ENCODE peak calls at places on chromosomes 4 and X, in four cellular contexts. B is H9, Z is IMR-90, E is H1. N is an unnamed sample.

GRCh38 chrX:119635799-119636198 is 29.6 kb upstream of the NKRF start:
- DNase-seq in B (peak), Z (no peak), E (no peak), N (no peak)

GRCh38 chr4:99518883-99519282 is 8.1 kb downstream of the C4orf17 start:
- DNase-seq in B (no peak), Z (no peak), E (no peak), N (peak)

GRCh38 chrX:119004920-119005524 is 30.6 kb downstream of the LONRF3 start:
- DNase-seq in B (peak), Z (peak), E (peak), N (peak)

GRCh38 chrX:141732031-141732430 is 33.5 kb upstream of the SPANXD start:
- DNase-seq in B (no peak), Z (no peak), E (no peak), N (no peak)

GRCh38 chr4:112083587-112084347 is 61.5 kb upstream of the FAM241A start:
- DNase-seq in B (no peak), Z (peak), E (no peak), N (no peak)

GRCh38 chrX:111095974-111096870 is at the start of gene PAK3:
- DNase-seq in B (peak), Z (peak), E (peak), N (peak)

GRCh38 chrX:6891404-6891803 is 256.1 kb upstream of the STS start:
- DNase-seq in B (no peak), Z (no peak), E (no peak), N (no peak)

GRCh38 chr4:157664726-157665125 is 444.2 kb downstream of the GRIA2 start:
- DNase-seq in B (no peak), Z (peak), E (no peak), N (peak)

GRCh38 chr4:155891058-155891457 is 12.4 kb upstream of the TDO2 start:
- DNase-seq in B (no peak), Z (no peak), E (no peak), N (no peak)

GRCh38 chr4:2348786-2349185 is 69.7 kb downstream of the ZFYVE28 start:
- DNase-seq in B (no peak), Z (no peak), E (no peak), N (no peak)

GRCh38 chrX:16461968-16462367 is 188.0 kb upstream of the S100G start:
- DNase-seq in B (no peak), Z (no peak), E (no peak), N (no peak)

GRCh38 chrX:16462912-16463311 is 187.0 kb upstream of the S100G start:
- DNase-seq in B (no peak), Z (peak), E (no peak), N (no peak)

GRCh38 chrX:16458208-16458607 is 191.8 kb upstream of the S100G start:
- DNase-seq in B (no peak), Z (no peak), E (no peak), N (no peak)

GRCh38 chrX:16457239-16457638 is 192.7 kb upstream of the S100G start:
- DNase-seq in B (no peak), Z (no peak), E (no peak), N (no peak)

DNA sequence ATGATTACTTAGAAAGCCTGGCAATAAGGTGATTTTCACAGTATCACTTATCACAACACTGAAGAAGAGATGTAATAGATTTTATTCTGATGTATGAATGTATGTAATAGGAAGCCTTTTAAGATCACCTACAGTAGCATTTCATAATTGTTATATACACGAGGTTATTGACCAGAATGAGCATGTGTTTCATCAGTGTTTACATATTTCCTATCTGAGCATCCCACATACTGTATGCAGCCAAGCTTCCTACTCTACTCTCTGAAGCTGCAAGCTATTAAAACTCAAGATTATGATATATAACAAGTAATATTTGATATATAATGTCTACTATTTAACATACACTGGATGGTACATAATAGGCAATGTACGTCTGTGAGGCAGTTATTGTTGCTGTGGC is 190.9 kb upstream of the S100G start:
- DNase-seq in B (no peak), Z (peak), E (no peak), N (no peak)
- H4K5ac ChIP-seq in B (no peak), Z (no peak), E (no peak), N (no peak)

GRCh38 chr4:86376850-86377249 is 17.0 kb upstream of the MAPK10 start:
- DNase-seq in B (no peak), Z (peak), E (no peak), N (peak)
- H4K5ac ChIP-seq in B (no peak), Z (no peak), E (no peak), N (no peak)

GRCh38 chr4:158724647-158725046 is 1.5 kb upstream of the PPID start:
- DNase-seq in B (no peak), Z (no peak), E (no peak), N (no peak)
- H4K5ac ChIP-seq in B (no peak), Z (no peak), E (no peak), N (no peak)

GRCh38 chr4:6226506-6226905 is 26.2 kb upstream of the JAKMIP1 start:
- DNase-seq in B (peak), Z (no peak), E (no peak), N (no peak)
- H4K5ac ChIP-seq in B (no peak), Z (no peak), E (no peak), N (no peak)

GRCh38 chr4:54745031-54745770 is 87.4 kb downstream of the KIT start:
- DNase-seq in B (no peak), Z (peak), E (no peak), N (no peak)
- H4K5ac ChIP-seq in B (no peak), Z (no peak), E (no peak), N (no peak)

N was measured in mesendoderm.